ENCODE peak calls at places on chromosomes 1 and 21, in five cellular contexts. H is MM.1S, Y is esophagus squamous epithelium, R is fibroblast of lung, J is neural progenitor cell. D is an unnamed sample.

GRCh38 chr1:179871940-179872339 is 5.7 kb downstream of the TOR1AIP2 start:
- DNase-seq in H (no peak), Y (no peak), R (no peak), J (no peak), D (no peak)

GRCh38 chr21:35737899-35738341 is 322.4 kb downstream of the SETD4 start:
- DNase-seq in H (no peak), Y (no peak), R (peak; percentile 69), J (no peak), D (no peak)

GRCh38 chr1:92409946-92410345 is 76.8 kb downstream of the GFI1 start:
- DNase-seq in H (no peak), Y (no peak), R (no peak), J (no peak), D (no peak)

GRCh38 chr1:210527091-210527490 is 198.4 kb downstream of the HHAT start:
- DNase-seq in H (no peak), Y (no peak), R (peak; percentile 60), J (no peak), D (no peak)

GRCh38 chr1:210262167-210262896 is 29.7 kb downstream of the SERTAD4 start:
- DNase-seq in H (no peak), Y (no peak), R (peak; percentile 98), J (no peak), D (no peak)

GRCh38 chr1:68495532-68495931 is 1.4 kb downstream of the DEPDC1 start:
- DNase-seq in H (no peak), Y (no peak), R (no peak), J (no peak), D (no peak)

GRCh38 chr1:179953974-179954493 is 576 bp upstream of the CEP350 start:
- DNase-seq in H (peak; percentile 70), Y (no peak), R (no peak), J (peak; percentile 39), D (no peak)

GRCh38 chr1:34900775-34901502 is 28.5 kb downstream of the DLGAP3 start:
- DNase-seq in H (no peak), Y (no peak), R (no peak), J (no peak), D (no peak)

GRCh38 chr1:116855788-116856187 is 53.9 kb upstream of the PTGFRN start:
- DNase-seq in H (no peak), Y (no peak), R (peak; percentile 82), J (peak; percentile 36), D (no peak)

GRCh38 chr1:191206808-191207207 is 729.1 kb upstream of the BRINP3 start:
- DNase-seq in H (no peak), Y (no peak), R (peak; percentile 30), J (no peak), D (no peak)

GRCh38 chr1:110176299-110176956 is 26.1 kb downstream of the SLC6A17 start:
- DNase-seq in H (no peak), Y (no peak), R (no peak), J (no peak), D (no peak)

GRCh38 chr21:15775981-15776380 is 46.2 kb downstream of the USP25 start:
- DNase-seq in H (no peak), Y (no peak), R (peak; percentile 86), J (no peak), D (no peak)

GRCh38 chr1:171610385-171610784 is 11.7 kb upstream of the MYOCOS start:
- DNase-seq in H (no peak), Y (no peak), R (peak; percentile 60), J (no peak), D (no peak)

GRCh38 chr1:206595581-206596318 is 16.5 kb downstream of the EIF2D start:
- DNase-seq in H (no peak), Y (no peak), R (no peak), J (no peak), D (no peak)

GRCh38 chr1:155254714-155255242 is 505 bp downstream of the ENTREP3 start:
- DNase-seq in H (no peak), Y (no peak), R (no peak), J (peak; percentile 45), D (no peak)

GRCh38 chr1:921011-921837 is 2.5 kb upstream of the SAMD11 start:
- DNase-seq in H (peak; percentile 25), Y (no peak), R (peak; percentile 79), J (peak; percentile 93), D (peak; percentile 31)

GRCh38 chr21:28444567-28444966 is 548.1 kb downstream of the LTN1 start:
- DNase-seq in H (no peak), Y (no peak), R (peak; percentile 6), J (no peak), D (no peak)

GRCh38 chr1:25834894-25835293 is 15.1 kb downstream of the MTFR1L start:
- DNase-seq in H (no peak), Y (no peak), R (no peak), J (no peak), D (no peak)

GRCh38 chr1:201739492-201740085 is 89.4 kb upstream of the IPO9 start:
- DNase-seq in H (peak; percentile 94), Y (no peak), R (no peak), J (peak; percentile 82), D (peak; percentile 62)

GRCh38 chr1:47184090-47184735 is 5.6 kb downstream of the PDZK1IP1 start:
- DNase-seq in H (no peak), Y (no peak), R (no peak), J (no peak), D (no peak)

GRCh38 chr1:20836230-20836629 is 49.1 kb upstream of the HP1BP3 start:
- DNase-seq in H (no peak), Y (no peak), R (no peak), J (no peak), D (no peak)

GRCh38 chr1:30763654-30764248 is 6.2 kb upstream of the LAPTM5 start:
- DNase-seq in H (no peak), Y (no peak), R (peak; percentile 73), J (no peak), D (no peak)

GRCh38 chr1:8027748-8028631 is 1.9 kb upstream of the ERRFI1 start:
- DNase-seq in H (no peak), Y (no peak), R (peak; percentile 92), J (no peak), D (no peak)

GRCh38 chr1:173062156-173062938 is 11.6 kb upstream of the TNFSF18 start:
- DNase-seq in H (no peak), Y (no peak), R (peak; percentile 87), J (no peak), D (no peak)

GRCh38 chr1:90114521-90115141 is 119.7 kb downstream of the ZNF326 start:
- DNase-seq in H (peak; percentile 62), Y (no peak), R (peak; percentile 33), J (peak; percentile 75), D (no peak)

GRCh38 chr1:90779573-90779972 is 62.5 kb upstream of the BARHL2 start:
- DNase-seq in H (no peak), Y (no peak), R (no peak), J (no peak), D (no peak)

GRCh38 chr21:41283211-41283818 is 33.3 kb upstream of the FAM3B start:
- DNase-seq in H (peak; percentile 84), Y (no peak), R (peak; percentile 72), J (peak; percentile 81), D (peak; percentile 15)

GRCh38 chr1:51263147-51263850 is 27.2 kb downstream of the RNF11 start:
- DNase-seq in H (no peak), Y (no peak), R (peak; percentile 23), J (no peak), D (no peak)

GRCh38 chr1:2623571-2624337 is 9.1 kb downstream of the MMEL1 start:
- DNase-seq in H (no peak), Y (no peak), R (no peak), J (no peak), D (no peak)

GRCh38 chr21:34023691-34024381 is 49.5 kb upstream of the MRPS6 start:
- DNase-seq in H (no peak), Y (no peak), R (no peak), J (no peak), D (no peak)

GRCh38 chr1:2340086-2340917 is 51.1 kb downstream of the MORN1 start:
- DNase-seq in H (no peak), Y (no peak), R (no peak), J (no peak), D (no peak)

GRCh38 chr1:223479718-223480425 is 86.7 kb downstream of the CCDC185 start:
- DNase-seq in H (no peak), Y (no peak), R (peak; percentile 22), J (no peak), D (no peak)

GRCh38 chr1:53508056-53508990 is 49.1 kb downstream of the DMRTB1 start:
- DNase-seq in H (no peak), Y (no peak), R (no peak), J (no peak), D (no peak)

GRCh38 chr1:211469113-211469512 is 22.8 kb downstream of the RD3 start:
- DNase-seq in H (no peak), Y (no peak), R (no peak), J (no peak), D (no peak)

GRCh38 chr1:31798433-31799195 is 17.2 kb downstream of the SPOCD1 start:
- DNase-seq in H (no peak), Y (no peak), R (peak; percentile 92), J (no peak), D (no peak)

GRCh38 chr1:216750031-216750627 is 26.9 kb upstream of the ESRRG start:
- DNase-seq in H (peak; percentile 66), Y (no peak), R (peak; percentile 59), J (peak; percentile 88), D (no peak)

GRCh38 chr1:220747426-220748090 is 564 bp upstream of the MTARC2 start:
- DNase-seq in H (no peak), Y (no peak), R (no peak), J (no peak), D (no peak)

GRCh38 chr1:76867342-76868130 is at the start of gene ST6GALNAC5:
- DNase-seq in H (no peak), Y (no peak), R (peak; percentile 50), J (peak; percentile 86), D (no peak)
- H3K27ac ChIP-seq in H (no peak within 1 kb of the TSS), Y (no peak within 1 kb of the TSS), R (no peak within 1 kb of the TSS), J (no peak within 1 kb of the TSS), D (no peak within 1 kb of the TSS)

GRCh38 chr1:245831518-245831917 is 675.6 kb downstream of the SMYD3 start:
- DNase-seq in H (no peak), Y (no peak), R (no peak), J (no peak), D (no peak)
- H3K4me3 ChIP-seq in H (no peak overlapping the region), Y (no peak overlapping the region), R (no peak overlapping the region), J (no peak overlapping the region), D (no peak overlapping the region)

GRCh38 chr1:213568929-213569815 is 418.6 kb upstream of the PROX1 start:
- DNase-seq in H (no peak), Y (no peak), R (no peak), J (no peak), D (no peak)
- H3K4me1 ChIP-seq in H (no peaks in the 10 kb centered on the region), Y (no peaks in the 10 kb centered on the region), R (no peaks in the 10 kb centered on the region), J (no peaks in the 10 kb centered on the region), D (no peaks in the 10 kb centered on the region)

GRCh38 chr1:205141236-205142104 is 19.7 kb upstream of the RBBP5 start:
- DNase-seq in H (peak; percentile 91), Y (peak; percentile 5), R (peak; percentile 71), J (peak; percentile 87), D (peak; percentile 76)

GRCh38 chr1:205147191-205147590 is 25.4 kb upstream of the RBBP5 start:
- DNase-seq in H (no peak), Y (no peak), R (peak; percentile 84), J (no peak), D (no peak)

GRCh38 chr1:205144751-205145150 is 23.0 kb upstream of the RBBP5 start:
- DNase-seq in H (no peak), Y (no peak), R (peak; percentile 76), J (no peak), D (no peak)

GRCh38 chr1:205142105-205142475 is 20.3 kb upstream of the RBBP5 start:
- DNase-seq in H (no peak), Y (no peak), R (no peak), J (no peak), D (no peak)

GRCh38 chr1:205144046-205144720 is 22.4 kb upstream of the RBBP5 start:
- DNase-seq in H (no peak), Y (no peak), R (no peak), J (no peak), D (no peak)
- H3K27ac ChIP-seq in H (no peak overlapping the region), Y (no peak overlapping the region), R (peak overlapping the region; percentile 46), J (no peak overlapping the region), D (no peak overlapping the region)